ENCODE peak calls at places on chromosomes 16 and 17, in ten cellular contexts. One of them, this sample, is unnamed.

GRCh38 chr17:21301593-21302550 is 17.4 kb downstream of the MAP2K3 start:
- DNase-seq in esophagus squamous epithelium: no peak
- DNase-seq in GM12864: no peak
- DNase-seq in A549: no peak
- DNase-seq in OCI-LY7: no peak
- DNase-seq in GM23338: no peak
- DNase-seq in psoas muscle: peak
- DNase-seq in sigmoid colon: no peak
- DNase-seq in RWPE1: no peak
- DNase-seq in WTC11: no peak
- DNase-seq in this sample: no peak

GRCh38 chr17:79133986-79134385 is 59.4 kb downstream of the ENGASE start:
- DNase-seq in esophagus squamous epithelium: no peak
- DNase-seq in GM12864: no peak
- DNase-seq in A549: no peak
- DNase-seq in OCI-LY7: no peak
- DNase-seq in GM23338: no peak
- DNase-seq in psoas muscle: no peak
- DNase-seq in sigmoid colon: no peak
- DNase-seq in RWPE1: no peak
- DNase-seq in WTC11: no peak
- DNase-seq in this sample: no peak

GRCh38 chr17:622356-622755 is 92.3 kb downstream of the VPS53 start:
- DNase-seq in esophagus squamous epithelium: no peak
- DNase-seq in GM12864: no peak
- DNase-seq in A549: peak
- DNase-seq in OCI-LY7: no peak
- DNase-seq in GM23338: no peak
- DNase-seq in psoas muscle: no peak
- DNase-seq in sigmoid colon: no peak
- DNase-seq in RWPE1: no peak
- DNase-seq in WTC11: no peak
- DNase-seq in this sample: no peak

GRCh38 chr16:54026456-54026855 is 260.1 kb downstream of the IRX3 start:
- DNase-seq in esophagus squamous epithelium: no peak
- DNase-seq in GM12864: no peak
- DNase-seq in A549: no peak
- DNase-seq in OCI-LY7: no peak
- DNase-seq in GM23338: no peak
- DNase-seq in psoas muscle: no peak
- DNase-seq in sigmoid colon: no peak
- DNase-seq in RWPE1: no peak
- DNase-seq in WTC11: no peak
- DNase-seq in this sample: no peak

GRCh38 chr17:62172492-62173291 is 107.6 kb upstream of the MED13 start:
- DNase-seq in esophagus squamous epithelium: no peak
- DNase-seq in GM12864: no peak
- DNase-seq in A549: no peak
- DNase-seq in OCI-LY7: no peak
- DNase-seq in GM23338: no peak
- DNase-seq in psoas muscle: no peak
- DNase-seq in sigmoid colon: no peak
- DNase-seq in RWPE1: no peak
- DNase-seq in WTC11: no peak
- DNase-seq in this sample: no peak

GRCh38 chr17:17146791-17147406 is 59.2 kb downstream of the PLD6 start:
- DNase-seq in esophagus squamous epithelium: no peak
- DNase-seq in GM12864: no peak
- DNase-seq in A549: peak
- DNase-seq in OCI-LY7: peak
- DNase-seq in GM23338: peak
- DNase-seq in psoas muscle: peak
- DNase-seq in sigmoid colon: no peak
- DNase-seq in RWPE1: no peak
- DNase-seq in WTC11: peak
- DNase-seq in this sample: no peak

GRCh38 chr17:34858941-34859562 is 102.2 kb downstream of the CCT6B start:
- DNase-seq in esophagus squamous epithelium: no peak
- DNase-seq in GM12864: no peak
- DNase-seq in A549: no peak
- DNase-seq in OCI-LY7: no peak
- DNase-seq in GM23338: no peak
- DNase-seq in psoas muscle: no peak
- DNase-seq in sigmoid colon: no peak
- DNase-seq in RWPE1: no peak
- DNase-seq in WTC11: no peak
- DNase-seq in this sample: no peak

GRCh38 chr17:73096866-73097265 is 4.4 kb upstream of the SLC39A11 start:
- DNase-seq in esophagus squamous epithelium: no peak
- DNase-seq in GM12864: no peak
- DNase-seq in A549: no peak
- DNase-seq in OCI-LY7: no peak
- DNase-seq in GM23338: no peak
- DNase-seq in psoas muscle: no peak
- DNase-seq in sigmoid colon: no peak
- DNase-seq in RWPE1: no peak
- DNase-seq in WTC11: no peak
- DNase-seq in this sample: no peak

GRCh38 chr17:45946841-45947256 is 52.2 kb upstream of the STH start:
- DNase-seq in esophagus squamous epithelium: no peak
- DNase-seq in GM12864: no peak
- DNase-seq in A549: no peak
- DNase-seq in OCI-LY7: no peak
- DNase-seq in GM23338: no peak
- DNase-seq in psoas muscle: no peak
- DNase-seq in sigmoid colon: no peak
- DNase-seq in RWPE1: no peak
- DNase-seq in WTC11: no peak
- DNase-seq in this sample: no peak

DNA sequence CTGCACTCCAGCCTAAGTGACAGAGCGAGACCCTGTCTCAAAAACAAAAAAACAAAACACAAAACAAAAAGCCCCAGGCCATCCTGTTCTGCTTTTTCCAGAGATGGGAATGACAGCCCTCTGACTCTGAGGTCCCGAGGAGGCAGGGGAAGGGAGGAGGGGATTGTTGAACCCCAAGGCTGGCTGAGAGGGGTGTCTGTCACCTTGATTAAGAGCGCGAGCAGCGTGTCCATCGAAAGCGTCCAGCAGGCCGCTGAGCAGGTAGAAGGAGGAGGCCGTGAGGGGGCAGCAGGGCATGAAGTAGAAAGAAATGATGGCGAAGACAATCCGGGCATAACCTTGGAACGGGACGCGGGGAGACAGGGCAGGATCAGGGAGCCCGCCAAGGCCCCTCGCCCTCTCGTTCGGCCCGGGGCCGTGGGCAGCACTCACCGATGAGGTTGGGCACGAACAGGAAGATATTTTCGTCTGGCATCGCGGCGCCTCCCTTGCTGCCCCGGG is 593 bp downstream of the CDIPT start:
- DNase-seq in esophagus squamous epithelium: no peak
- DNase-seq in GM12864: no peak
- DNase-seq in A549: peak
- DNase-seq in OCI-LY7: no peak
- DNase-seq in GM23338: peak
- DNase-seq in psoas muscle: no peak
- DNase-seq in sigmoid colon: no peak
- DNase-seq in RWPE1: peak
- DNase-seq in WTC11: no peak
- DNase-seq in this sample: no peak
- TF ChIP-seq CTCF in esophagus squamous epithelium: no peak
- TF ChIP-seq CTCF in GM12864: no peak
- TF ChIP-seq CTCF in A549: no peak
- TF ChIP-seq CTCF in OCI-LY7: peak
- TF ChIP-seq CTCF in GM23338: peak
- TF ChIP-seq CTCF in psoas muscle: no peak
- TF ChIP-seq CTCF in sigmoid colon: no peak
- TF ChIP-seq CTCF in RWPE1: no peak
- TF ChIP-seq CTCF in WTC11: no peak
- TF ChIP-seq CTCF in this sample: no peak

DNA sequence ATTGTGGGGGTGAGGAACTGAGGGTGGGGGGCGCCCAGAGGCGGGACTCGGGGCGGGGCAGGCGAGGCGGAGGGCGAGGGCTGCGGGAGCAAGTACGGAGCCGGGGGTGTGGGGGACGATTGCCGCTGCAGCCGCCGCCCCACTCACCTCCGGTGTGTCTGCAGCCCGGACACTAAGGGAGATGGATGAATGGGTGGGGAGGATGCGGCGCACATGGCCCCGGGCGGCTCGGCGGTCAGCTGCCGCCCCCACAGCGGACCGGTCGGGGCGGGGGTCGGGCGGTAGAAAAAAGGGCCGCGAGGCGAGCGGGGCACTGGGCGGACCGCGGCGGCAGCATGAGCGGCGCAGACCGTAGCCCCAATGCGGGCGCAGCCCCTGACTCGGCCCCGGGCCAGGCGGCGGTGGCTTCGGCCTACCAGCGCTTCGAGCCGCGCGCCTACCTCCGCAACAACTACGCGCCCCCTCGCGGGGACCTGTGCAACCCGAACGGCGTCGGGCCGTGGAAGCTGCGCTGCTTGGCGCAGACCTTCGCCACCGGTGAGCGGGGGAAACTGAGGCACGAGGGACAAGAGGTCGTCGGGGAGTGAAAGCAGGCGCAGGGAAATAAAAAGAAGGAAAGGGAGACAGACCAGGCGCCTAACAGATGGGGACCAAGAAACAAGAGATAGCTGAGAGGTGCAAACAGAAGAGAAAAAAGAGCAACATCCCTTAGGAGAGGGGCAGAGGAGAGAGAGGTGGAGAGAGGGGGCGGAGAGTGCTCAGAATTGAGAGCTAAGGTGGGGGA is at the start of gene PNMT:
- DNase-seq in esophagus squamous epithelium: no peak
- DNase-seq in GM12864: no peak
- DNase-seq in A549: peak
- DNase-seq in OCI-LY7: peak
- DNase-seq in GM23338: peak
- DNase-seq in psoas muscle: peak
- DNase-seq in sigmoid colon: no peak
- DNase-seq in RWPE1: peak
- DNase-seq in WTC11: peak
- DNase-seq in this sample: peak
- TF ChIP-seq CTCF in esophagus squamous epithelium: peak
- TF ChIP-seq CTCF in GM12864: peak
- TF ChIP-seq CTCF in A549: peak
- TF ChIP-seq CTCF in OCI-LY7: peak
- TF ChIP-seq CTCF in GM23338: peak
- TF ChIP-seq CTCF in psoas muscle: peak
- TF ChIP-seq CTCF in sigmoid colon: peak
- TF ChIP-seq CTCF in RWPE1: peak
- TF ChIP-seq CTCF in WTC11: peak
- TF ChIP-seq CTCF in this sample: peak

DNA sequence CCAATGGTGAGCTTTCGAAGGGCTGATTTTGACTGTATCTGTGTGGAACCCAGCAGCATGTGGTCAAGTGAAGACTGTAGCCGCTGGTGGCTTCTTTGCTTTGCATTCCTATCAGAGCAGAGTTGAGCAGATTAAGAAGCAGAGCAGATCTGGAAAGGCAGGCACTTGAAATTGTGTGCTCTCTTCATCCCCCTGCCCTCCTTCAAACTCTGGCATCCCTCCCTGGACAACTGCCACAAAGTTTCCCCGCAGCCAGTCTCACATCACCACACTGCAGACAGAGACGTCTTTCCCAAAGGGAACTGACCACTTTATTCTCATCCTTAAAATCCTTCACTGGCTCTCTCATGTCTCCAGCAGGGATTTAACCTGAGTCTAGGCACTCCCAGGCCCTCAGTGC is 237.1 kb upstream of the DYNLRB2 start:
- DNase-seq in esophagus squamous epithelium: no peak
- DNase-seq in GM12864: no peak
- DNase-seq in A549: no peak
- DNase-seq in OCI-LY7: no peak
- DNase-seq in GM23338: no peak
- DNase-seq in psoas muscle: no peak
- DNase-seq in sigmoid colon: no peak
- DNase-seq in RWPE1: no peak
- DNase-seq in WTC11: no peak
- DNase-seq in this sample: no peak
- TF ChIP-seq CTCF in esophagus squamous epithelium: no peak
- TF ChIP-seq CTCF in GM12864: no peak
- TF ChIP-seq CTCF in A549: no peak
- TF ChIP-seq CTCF in OCI-LY7: no peak
- TF ChIP-seq CTCF in GM23338: no peak
- TF ChIP-seq CTCF in psoas muscle: no peak
- TF ChIP-seq CTCF in sigmoid colon: no peak
- TF ChIP-seq CTCF in RWPE1: no peak
- TF ChIP-seq CTCF in WTC11: no peak
- TF ChIP-seq CTCF in this sample: no peak

GRCh38 chr17:28750178-28751047 is 6.6 kb downstream of the TRAF4 start:
- DNase-seq in esophagus squamous epithelium: peak
- DNase-seq in GM12864: peak
- DNase-seq in A549: peak
- DNase-seq in OCI-LY7: peak
- DNase-seq in GM23338: peak
- DNase-seq in psoas muscle: peak
- DNase-seq in sigmoid colon: peak
- DNase-seq in RWPE1: peak
- DNase-seq in WTC11: peak
- DNase-seq in this sample: peak
- TF ChIP-seq CTCF in esophagus squamous epithelium: peak
- TF ChIP-seq CTCF in GM12864: peak
- TF ChIP-seq CTCF in A549: peak
- TF ChIP-seq CTCF in OCI-LY7: peak
- TF ChIP-seq CTCF in GM23338: peak
- TF ChIP-seq CTCF in psoas muscle: peak
- TF ChIP-seq CTCF in sigmoid colon: peak
- TF ChIP-seq CTCF in RWPE1: peak
- TF ChIP-seq CTCF in WTC11: peak
- TF ChIP-seq CTCF in this sample: peak

DNA sequence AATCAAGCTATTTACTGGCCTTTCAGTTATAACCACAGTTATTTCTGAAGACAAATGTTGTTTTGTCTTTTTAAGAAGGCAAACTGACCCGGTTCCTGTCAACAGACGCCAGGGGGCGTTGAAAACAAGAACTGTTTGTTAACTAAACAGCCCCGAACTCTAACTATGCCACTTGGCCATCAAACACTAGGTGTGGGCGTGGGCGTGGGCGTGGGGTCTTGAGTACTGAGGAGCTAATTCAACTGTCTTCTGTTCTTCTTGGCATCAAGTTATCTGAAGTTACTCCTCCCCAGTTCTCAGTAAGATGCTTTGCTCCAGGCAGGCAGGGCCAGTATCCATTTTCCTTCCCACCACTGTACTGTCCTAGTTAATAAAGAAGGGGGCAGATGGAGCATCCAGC is 63.3 kb upstream of the MTMR4 start:
- DNase-seq in esophagus squamous epithelium: no peak
- DNase-seq in GM12864: peak
- DNase-seq in A549: peak
- DNase-seq in OCI-LY7: peak
- DNase-seq in GM23338: peak
- DNase-seq in psoas muscle: peak
- DNase-seq in sigmoid colon: no peak
- DNase-seq in RWPE1: peak
- DNase-seq in WTC11: peak
- DNase-seq in this sample: peak
- TF ChIP-seq CTCF in esophagus squamous epithelium: peak
- TF ChIP-seq CTCF in GM12864: peak
- TF ChIP-seq CTCF in A549: peak
- TF ChIP-seq CTCF in OCI-LY7: peak
- TF ChIP-seq CTCF in GM23338: peak
- TF ChIP-seq CTCF in psoas muscle: peak
- TF ChIP-seq CTCF in sigmoid colon: no peak
- TF ChIP-seq CTCF in RWPE1: peak
- TF ChIP-seq CTCF in WTC11: peak
- TF ChIP-seq CTCF in this sample: peak

This sample was measured in progenitor cell of endocrine pancreas.